ENCODE peak calls at places on chromosome 21, in ten cellular contexts. E is foreskin fibroblast, D is T-helper 1 cell, C is progenitor cell of endocrine pancreas, T is fibroblast of the conjunctiva, Y is NCI-H510A, B is T-cell, J is astrocyte of the spinal cord, Z is iPS DF 19.7, G is AG20443. X is an unnamed sample.
A peak's percentile ranks its signal among the peaks of the same experiment; 100 is the strongest.

GRCh38 chr21:36209626-36210171 is 53.1 kb downstream of the DOP1B start:
- DNase-seq in Z (peak; percentile 65), T (peak; percentile 36), E (peak; percentile 85), C (no peak), G (peak; percentile 29), D (peak; percentile 41), J (peak; percentile 79), Y (peak; percentile 35), B (peak; percentile 23), X (peak; percentile 31)

GRCh38 chr21:14284439-14284838 is 68.5 kb downstream of the RBM11 start:
- DNase-seq in C (no peak), B (no peak), J (no peak), E (no peak), Y (no peak), D (no peak), Z (no peak), G (no peak), T (no peak), X (no peak)

GRCh38 chr21:45990741-45991605 is 9.4 kb downstream of the COL6A1 start:
- DNase-seq in B (no peak), J (no peak), E (peak; percentile 6), G (no peak), T (no peak), Y (no peak), D (no peak), Z (no peak), C (no peak), X (peak; percentile 1)

GRCh38 chr21:16605588-16605987 is 875.8 kb downstream of the USP25 start:
- DNase-seq in B (no peak), D (no peak), C (no peak), T (peak; percentile 12), J (peak; percentile 28), E (peak; percentile 9), Y (no peak), Z (no peak), G (no peak), X (no peak)

GRCh38 chr21:33434770-33435360 is 31.7 kb downstream of the IFNGR2 start:
- DNase-seq in Y (no peak), G (peak; percentile 89), T (peak; percentile 85), C (no peak), D (no peak), E (peak; percentile 92), B (no peak), J (peak; percentile 91), Z (no peak), X (no peak)

GRCh38 chr21:39860600-39860999 is 6.6 kb upstream of the PCP4 start:
- DNase-seq in Z (no peak), E (no peak), B (no peak), J (no peak), T (no peak), Y (no peak), C (no peak), D (no peak), G (no peak), X (no peak)

GRCh38 chr21:22575165-22575584 is 1577.0 kb downstream of the NCAM2 start:
- DNase-seq in B (no peak), Z (no peak), D (no peak), E (no peak), J (no peak), T (no peak), G (no peak), Y (no peak), C (no peak), X (no peak)

GRCh38 chr21:22711636-22712035 is 1713.4 kb downstream of the NCAM2 start:
- DNase-seq in D (no peak), E (no peak), B (no peak), G (no peak), Z (no peak), T (no peak), J (no peak), Y (no peak), C (no peak), X (no peak)

GRCh38 chr21:35963920-35964451 is 96.3 kb downstream of the SETD4 start:
- DNase-seq in G (peak; percentile 21), Y (no peak), T (no peak), D (no peak), B (no peak), C (no peak), E (peak; percentile 34), Z (peak; percentile 25), J (no peak), X (no peak)

GRCh38 chr21:45410865-45411809 is 6.2 kb downstream of the COL18A1 start:
- DNase-seq in Z (no peak), T (no peak), D (no peak), C (no peak), Y (no peak), J (no peak), E (no peak), B (no peak), G (no peak), X (no peak)

GRCh38 chr21:45695086-45695485 is 51.6 kb downstream of the PCBP3 start:
- DNase-seq in Z (peak; percentile 20), Y (no peak), D (no peak), G (no peak), E (no peak), T (no peak), B (no peak), J (no peak), C (no peak), X (no peak)

GRCh38 chr21:45441431-45442255 is 36.7 kb downstream of the COL18A1 start:
- DNase-seq in B (no peak), Y (no peak), Z (no peak), C (no peak), D (no peak), G (no peak), E (no peak), T (no peak), J (no peak), X (no peak)

GRCh38 chr21:44299458-44300261 is at the start of gene PFKL:
- DNase-seq in J (peak; percentile 26), G (peak; percentile 96), Y (no peak), T (peak; percentile 3), B (peak; percentile 25), D (peak; percentile 37), Z (no peak), E (peak; percentile 82), C (peak; percentile 48), X (peak; percentile 42)

GRCh38 chr21:25912402-25912746 is 177.6 kb downstream of the GABPA start:
- DNase-seq in Y (no peak), E (no peak), Z (no peak), T (no peak), C (no peak), D (no peak), J (no peak), B (no peak), G (no peak), X (no peak)

GRCh38 chr21:21188513-21189188 is 190.4 kb downstream of the NCAM2 start:
- DNase-seq in C (no peak), B (no peak), Y (no peak), G (no peak), T (no peak), J (peak; percentile 43), Z (no peak), E (no peak), D (no peak), X (no peak)

GRCh38 chr21:31667639-31668038 is 8.1 kb downstream of the SOD1 start:
- DNase-seq in T (no peak), D (no peak), Z (no peak), E (no peak), G (no peak), B (no peak), C (no peak), J (no peak), Y (no peak), X (no peak)

GRCh38 chr21:36471254-36471723 is 8.6 kb downstream of the CLDN14 start:
- DNase-seq in Z (no peak), J (peak; percentile 76), T (no peak), E (no peak), D (no peak), B (no peak), G (no peak), C (no peak), Y (no peak), X (no peak)

GRCh38 chr21:33703750-33704606 is 61.7 kb downstream of the ITSN1 start:
- DNase-seq in Y (no peak), C (no peak), D (no peak), J (no peak), Z (no peak), B (no peak), G (no peak), T (no peak), E (no peak), X (no peak)

GRCh38 chr21:29232601-29233541 is 65.9 kb upstream of the BACH1 start:
- DNase-seq in D (no peak), T (no peak), Z (no peak), B (no peak), J (peak; percentile 67), C (no peak), G (peak; percentile 41), E (peak; percentile 63), Y (no peak), X (no peak)

GRCh38 chr21:35616090-35616489 is 444.2 kb downstream of the SETD4 start:
- DNase-seq in Z (no peak), C (no peak), J (peak; percentile 75), T (peak; percentile 41), B (no peak), E (peak; percentile 78), D (no peak), G (peak; percentile 35), Y (no peak), X (no peak)

GRCh38 chr21:37164742-37165141 is 91.7 kb downstream of the TTC3 start:
- DNase-seq in B (no peak), C (no peak), D (no peak), Z (no peak), E (peak; percentile 29), Y (no peak), J (no peak), G (no peak), T (peak; percentile 37), X (no peak)

GRCh38 chr21:36567216-36567917 is 87.4 kb upstream of the CLDN14 start:
- DNase-seq in G (no peak), B (no peak), J (no peak), C (no peak), T (no peak), D (no peak), Y (no peak), E (no peak), Z (no peak), X (no peak)

GRCh38 chr21:18041012-18041411 is 203.6 kb upstream of the CHODL start:
- DNase-seq in D (no peak), J (peak; percentile 22), C (no peak), E (no peak), B (no peak), G (no peak), Y (no peak), Z (peak; percentile 28), T (no peak), X (no peak)

GRCh38 chr21:42614811-42615342 is 38.5 kb upstream of the PDE9A start:
- DNase-seq in D (peak; percentile 31), Z (no peak), C (no peak), E (peak; percentile 39), B (peak; percentile 34), T (no peak), G (no peak), J (no peak), Y (no peak), X (peak; percentile 38)

GRCh38 chr21:22231013-22231412 is 1232.8 kb downstream of the NCAM2 start:
- DNase-seq in J (no peak), Z (no peak), E (no peak), G (no peak), T (no peak), B (no peak), Y (no peak), D (no peak), C (no peak), X (no peak)

GRCh38 chr21:46207006-46207919 is 21.3 kb downstream of the LSS start:
- DNase-seq in T (no peak), B (no peak), Z (no peak), J (no peak), C (no peak), D (no peak), G (no peak), Y (no peak), E (no peak), X (no peak)

GRCh38 chr21:42596657-42597056 is 56.8 kb upstream of the PDE9A start:
- DNase-seq in Z (no peak), T (no peak), B (no peak), E (no peak), C (no peak), G (no peak), J (no peak), Y (no peak), D (no peak), X (no peak)

GRCh38 chr21:16792155-16792554 is 720.7 kb upstream of the CXADR start:
- DNase-seq in B (no peak), G (peak; percentile 21), Z (no peak), J (no peak), E (peak; percentile 55), D (no peak), C (no peak), Y (no peak), T (no peak), X (no peak)

X was measured in activated gamma-delta T cell treated with Interleukin-2 at 50 U/mL for 16 hours.